ENCODE peak calls at places on chromosomes 3 and 15, in four cellular contexts. Z, C, V and M are unnamed samples.

GRCh38 chr3:115709135-115709534 is 85.8 kb downstream of the GAP43 start:
- DNase-seq in C (no peak), V (no peak), Z (no peak), M (no peak)

GRCh38 chr3:145812396-145812795 is 348.6 kb downstream of the PLOD2 start:
- DNase-seq in Z (no peak), C (no peak), V (no peak), M (no peak)

GRCh38 chr15:87687176-87687890 is 569.2 kb downstream of the NTRK3 start:
- DNase-seq in C (no peak), Z (no peak), V (no peak), M (no peak)

GRCh38 chr3:13785853-13786455 is 93.9 kb downstream of the WNT7A start:
- DNase-seq in C (peak; percentile 4), Z (no peak), V (no peak), M (no peak)

GRCh38 chr3:160193644-160194192 is 31.5 kb upstream of the C3orf80 start:
- DNase-seq in V (no peak), Z (no peak), C (no peak), M (no peak)

GRCh38 chr3:108283006-108283405 is 13.3 kb upstream of the HHLA2 start:
- DNase-seq in Z (no peak), C (no peak), V (no peak), M (no peak)

GRCh38 chr3:2540115-2540514 is 441.4 kb downstream of the CNTN4 start:
- DNase-seq in C (no peak), V (no peak), Z (no peak), M (no peak)

GRCh38 chr3:108091498-108092259 is 848 bp upstream of the CD47 start:
- DNase-seq in V (no peak), Z (no peak), C (peak; percentile 47), M (no peak)

GRCh38 chr3:31729573-31729972 is 196.8 kb downstream of the STT3B start:
- DNase-seq in Z (no peak), C (no peak), V (no peak), M (no peak)

GRCh38 chr3:23825802-23826201 is 20.0 kb downstream of the UBE2E1 start:
- DNase-seq in V (no peak), Z (no peak), C (no peak), M (no peak)

GRCh38 chr3:182793663-182794454 is 555 bp downstream of the ATP11B start:
- DNase-seq in C (peak; percentile 61), Z (peak; percentile 46), V (peak; percentile 44), M (peak; percentile 46)

GRCh38 chr15:42494998-42495360 is 455 bp upstream of the SNAP23 start:
- DNase-seq in Z (peak; percentile 57), V (no peak), C (no peak), M (no peak)

GRCh38 chr3:39502838-39503145 is 35.3 kb downstream of the MOBP start:
- DNase-seq in C (no peak), Z (no peak), V (no peak), M (no peak)

GRCh38 chr15:29674661-29675533 is 147.4 kb downstream of the TJP1 start:
- DNase-seq in V (no peak), Z (peak; percentile 45), C (peak; percentile 71), M (peak; percentile 90)

GRCh38 chr3:124444893-124445292 is 285.4 kb upstream of the UMPS start:
- DNase-seq in C (no peak), Z (no peak), V (no peak), M (no peak)

GRCh38 chr3:8518138-8518537 is 16.5 kb downstream of the LMCD1 start:
- DNase-seq in V (no peak), C (no peak), Z (no peak), M (no peak)

GRCh38 chr3:8519774-8520448 is 18.3 kb downstream of the LMCD1 start:
- DNase-seq in C (no peak), V (no peak), Z (no peak), M (no peak)

GRCh38 chr3:8519156-8519555 is 17.5 kb downstream of the LMCD1 start:
- DNase-seq in Z (no peak), V (no peak), C (no peak), M (no peak)

GRCh38 chr3:8523041-8523440 is 21.4 kb downstream of the LMCD1 start:
- DNase-seq in Z (no peak), C (no peak), V (no peak), M (no peak)

GRCh38 chr3:8520816-8521415 is 19.3 kb downstream of the LMCD1 start:
- DNase-seq in C (no peak), V (no peak), Z (no peak), M (no peak)
- TF ChIP-seq CTCF in C (no peak), V (no peak), Z (no peak), M (no peak)

GRCh38 chr15:74053941-74054529 is 28.3 kb downstream of the GOLGA6A start:
- DNase-seq in C (peak; percentile 84), V (no peak), Z (peak; percentile 87), M (peak; percentile 41)
- TF ChIP-seq CTCF in C (peak; percentile 45), V (no peak), Z (peak; percentile 89), M (peak; percentile 55)

GRCh38 chr15:74780523-74780982 is 1.3 kb upstream of the CSK start:
- DNase-seq in Z (no peak), V (no peak), C (no peak), M (no peak)

GRCh38 chr15:74783072-74783807 is 1.4 kb downstream of the CSK start:
- DNase-seq in Z (peak; percentile 48), C (no peak), V (no peak), M (no peak)

GRCh38 chr15:74782596-74783071 is 754 bp downstream of the CSK start:
- DNase-seq in C (no peak), Z (no peak), V (no peak), M (peak; percentile 34)

GRCh38 chr15:74780983-74781672 is 752 bp upstream of the CSK start:
- DNase-seq in Z (no peak), C (no peak), V (no peak), M (no peak)

GRCh38 chr15:74781673-74782595 is at the start of gene CSK:
- DNase-seq in Z (peak; percentile 89), V (peak; percentile 84), C (peak; percentile 83), M (peak; percentile 69)
- TF ChIP-seq CTCF in Z (peak; percentile 99), V (peak; percentile 55), C (peak; percentile 52), M (peak; percentile 63)

GRCh38 chr3:125679258-125679657 is 84.0 kb upstream of the OSBPL11 start:
- DNase-seq in C (no peak), V (no peak), Z (no peak), M (no peak)

GRCh38 chr3:125683067-125683844 is 88.0 kb upstream of the OSBPL11 start:
- DNase-seq in Z (no peak), V (no peak), C (no peak), M (no peak)

GRCh38 chr3:125681146-125681545 is 85.8 kb upstream of the OSBPL11 start:
- DNase-seq in V (no peak), Z (no peak), C (no peak), M (no peak)

GRCh38 chr3:125684199-125684598 is 88.9 kb upstream of the OSBPL11 start:
- DNase-seq in V (no peak), C (no peak), Z (no peak), M (no peak)
- TF ChIP-seq CTCF in V (no peak), C (peak; percentile 38), Z (no peak), M (peak; percentile 59)